ENCODE peak calls at places on chromosome 12, in six cellular contexts. S, W, M, L, Z and H are unnamed samples.

GRCh38 chr12:100959481-100959880 is 164.9 kb downstream of the ANO4 start:
- DNase-seq in W (no peak), Z (no peak), S (no peak), M (peak), L (no peak), H (peak)

GRCh38 chr12:47028981-47029708 is 50.3 kb upstream of the PCED1B start:
- DNase-seq in Z (no peak), W (no peak), L (no peak), S (no peak), M (no peak), H (no peak)

GRCh38 chr12:103924761-103925641 is 5.2 kb upstream of the HSP90B1 start:
- DNase-seq in Z (no peak), S (no peak), M (peak), L (no peak), W (no peak), H (peak)

GRCh38 chr12:6551496-6552139 is 4.2 kb downstream of the IFFO1 start:
- DNase-seq in L (no peak), S (no peak), Z (no peak), W (no peak), M (peak), H (peak)

GRCh38 chr12:88529531-88530488 is 50.5 kb downstream of the KITLG start:
- DNase-seq in W (no peak), L (no peak), S (no peak), M (no peak), Z (no peak), H (no peak)

GRCh38 chr12:31324845-31325523 is 966 bp downstream of the SINHCAF start:
- DNase-seq in L (no peak), W (no peak), M (peak), S (peak), Z (peak), H (peak)

GRCh38 chr12:71152838-71153237 is 5.0 kb downstream of the TSPAN8 start:
- DNase-seq in W (no peak), S (no peak), Z (no peak), M (no peak), L (no peak), H (peak)

GRCh38 chr12:47114481-47114892 is 34.7 kb upstream of the AMIGO2 start:
- DNase-seq in S (no peak), M (no peak), Z (no peak), L (no peak), W (no peak), H (no peak)

GRCh38 chr12:6603095-6603567 is 4.0 kb downstream of the CHD4 start:
- DNase-seq in Z (no peak), M (peak), L (no peak), S (no peak), W (peak), H (peak)

GRCh38 chr12:117039891-117040309 is 59.3 kb downstream of the TESC start:
- DNase-seq in W (no peak), Z (no peak), L (no peak), S (no peak), M (no peak), H (no peak)

GRCh38 chr12:64900540-64900939 is 76.1 kb downstream of the TBC1D30 start:
- DNase-seq in Z (no peak), W (no peak), L (no peak), M (peak), S (no peak), H (no peak)

GRCh38 chr12:124994435-124994975 is 1.1 kb downstream of the BRI3BP start:
- DNase-seq in W (no peak), L (no peak), Z (no peak), S (no peak), M (no peak), H (no peak)

GRCh38 chr12:91349451-91349850 is 166.8 kb upstream of the DCN start:
- DNase-seq in S (no peak), M (peak), Z (no peak), L (no peak), W (no peak), H (no peak)

GRCh38 chr12:57549909-57550627 is at the start of gene KIF5A:
- DNase-seq in Z (peak), S (peak), L (no peak), W (peak), M (no peak), H (no peak)

GRCh38 chr12:6292606-6293005 is 17.9 kb upstream of the PLEKHG6 start:
- DNase-seq in W (no peak), L (no peak), Z (peak), S (no peak), M (peak), H (peak)

GRCh38 chr12:72133497-72134055 is 138.6 kb upstream of the TRHDE start:
- DNase-seq in W (peak), S (no peak), M (peak), Z (no peak), L (no peak), H (no peak)

GRCh38 chr12:83102499-83102898 is 415.8 kb downstream of the TMTC2 start:
- DNase-seq in M (peak), W (no peak), L (no peak), Z (no peak), S (no peak), H (peak)

GRCh38 chr12:29612912-29613311 is 115.4 kb upstream of the OVCH1 start:
- DNase-seq in M (no peak), W (no peak), S (no peak), L (no peak), Z (no peak), H (no peak)

GRCh38 chr12:25585021-25585523 is 32.0 kb upstream of the LMNTD1 start:
- DNase-seq in M (peak), Z (no peak), S (no peak), L (no peak), W (no peak), H (no peak)

GRCh38 chr12:117361312-117361670 is at the start of gene NOS1:
- DNase-seq in L (no peak), Z (no peak), W (no peak), M (no peak), S (no peak), H (no peak)

GRCh38 chr12:124454735-124455134 is 112.7 kb downstream of the NCOR2 start:
- DNase-seq in L (no peak), S (no peak), W (no peak), M (no peak), Z (no peak), H (peak)

GRCh38 chr12:90959538-90960139 is 4.7 kb upstream of the CCER1 start:
- DNase-seq in M (peak), S (peak), W (no peak), L (no peak), Z (peak), H (peak)

GRCh38 chr12:107318804-107319535 is 225.6 kb upstream of the CRY1 start:
- DNase-seq in S (peak), W (peak), Z (peak), M (peak), L (no peak), H (peak)

DNA sequence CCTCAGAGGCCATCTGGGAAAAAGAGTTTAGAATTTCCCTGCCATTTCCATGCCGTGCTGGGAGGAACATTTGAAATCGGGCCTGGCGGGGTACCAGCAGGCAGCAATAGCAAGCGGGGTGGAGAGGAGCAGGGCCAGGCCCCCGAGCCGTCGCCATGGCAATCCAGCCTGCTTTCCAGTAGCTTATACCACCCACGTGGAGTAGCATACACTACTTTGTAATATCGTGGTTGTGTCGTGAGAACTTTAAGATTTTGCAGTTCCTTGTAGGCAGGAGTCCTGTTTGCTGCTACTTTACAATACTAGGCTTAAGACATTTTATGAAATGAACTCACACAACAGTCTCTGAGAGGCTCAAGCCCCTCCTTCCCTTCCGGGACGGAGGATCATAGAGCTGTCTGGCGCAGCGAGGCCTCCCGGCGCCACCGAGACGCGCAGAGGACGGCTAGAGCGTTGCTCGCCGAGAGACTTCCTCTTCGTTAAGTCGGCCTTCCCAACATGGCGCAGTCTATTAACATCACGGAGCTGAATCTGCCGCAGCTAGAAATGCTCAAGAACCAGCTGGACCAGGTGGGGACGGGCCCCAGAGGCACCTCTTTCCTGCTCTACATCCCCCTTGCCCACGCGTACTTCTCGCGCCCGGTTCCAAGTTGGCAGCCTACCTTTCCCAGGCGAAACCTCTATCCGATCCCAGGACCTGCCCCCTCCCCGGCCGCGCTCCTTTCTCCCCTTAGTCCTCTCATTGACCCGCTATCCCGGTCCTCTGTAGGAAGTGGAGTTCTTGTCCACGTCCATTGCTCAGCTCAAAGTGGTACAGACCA is at the start of gene PFDN5:
- DNase-seq in Z (peak), M (peak), S (peak), W (peak), L (peak), H (peak)
- H2AK5ac ChIP-seq in Z (peak), M (peak), S (peak), W (no peak), L (peak), H (no peak)

DNA sequence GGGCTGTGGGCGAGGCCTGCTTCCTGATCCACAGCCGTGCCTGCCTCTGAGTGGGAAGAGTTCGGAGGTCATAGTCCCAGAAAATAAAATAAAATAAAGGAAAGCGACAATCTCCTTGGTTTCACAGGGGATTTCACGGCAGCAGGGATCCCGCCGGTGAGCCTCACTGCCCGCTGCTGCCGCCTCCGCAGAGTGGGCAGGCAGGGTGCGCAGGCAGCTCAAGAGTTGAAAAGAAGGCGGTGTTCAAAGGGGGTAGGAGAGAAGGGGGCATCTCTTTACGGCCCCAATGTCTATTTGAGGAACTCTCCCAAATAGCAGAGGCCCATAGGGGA is 3.1 kb upstream of the HOXC9 start:
- DNase-seq in Z (no peak), L (no peak), M (no peak), S (no peak), W (no peak), H (no peak)
- H3K27ac ChIP-seq in Z (no peak), L (no peak), M (no peak), S (no peak), W (no peak), H (peak)

DNA sequence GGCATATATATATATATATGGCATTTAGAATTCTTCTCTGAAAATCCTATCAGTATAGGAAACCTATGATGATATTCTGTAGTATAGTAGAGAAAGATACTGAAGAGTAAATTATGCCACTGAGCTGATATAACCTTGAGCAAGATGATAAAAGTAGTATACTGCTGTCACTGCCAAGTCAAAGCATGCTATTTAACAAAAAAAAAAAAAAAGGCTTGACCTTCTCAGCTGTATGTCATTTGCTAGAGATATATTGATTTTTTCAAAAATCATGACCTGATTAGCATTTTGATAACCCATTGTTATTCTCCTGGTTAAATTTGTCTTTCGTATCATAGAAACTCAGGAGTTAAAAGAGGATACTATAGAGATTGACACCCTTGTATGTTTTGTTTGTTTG is 299.4 kb downstream of the ADAMTS20 start:
- DNase-seq in Z (no peak), W (no peak), L (no peak), M (no peak), S (no peak), H (no peak)
- H3K14ac ChIP-seq in Z (no peak), W (no peak), L (no peak), M (no peak), S (no peak), H (no peak)

GRCh38 chr12:108561852-108562347 is 496 bp upstream of the ISCU start:
- DNase-seq in W (no peak), Z (no peak), S (no peak), M (no peak), L (no peak), H (no peak)

GRCh38 chr12:108562348-108563134 is at the start of gene ISCU:
- DNase-seq in S (peak), W (peak), M (peak), L (peak), Z (peak), H (peak)

GRCh38 chr12:108560321-108560721 is 652 bp downstream of the SART3 start:
- DNase-seq in Z (no peak), W (no peak), S (no peak), M (peak), L (no peak), H (peak)

GRCh38 chr12:108559748-108560147 is 1.2 kb downstream of the SART3 start:
- DNase-seq in L (no peak), M (no peak), S (no peak), Z (no peak), W (no peak), H (no peak)

GRCh38 chr12:108560752-108561719 is at the start of gene SART3:
- DNase-seq in S (peak), L (peak), W (peak), M (peak), Z (peak), H (peak)
- H2AK5ac ChIP-seq in S (peak), L (peak), W (no peak), M (peak), Z (peak), H (peak)

DNA sequence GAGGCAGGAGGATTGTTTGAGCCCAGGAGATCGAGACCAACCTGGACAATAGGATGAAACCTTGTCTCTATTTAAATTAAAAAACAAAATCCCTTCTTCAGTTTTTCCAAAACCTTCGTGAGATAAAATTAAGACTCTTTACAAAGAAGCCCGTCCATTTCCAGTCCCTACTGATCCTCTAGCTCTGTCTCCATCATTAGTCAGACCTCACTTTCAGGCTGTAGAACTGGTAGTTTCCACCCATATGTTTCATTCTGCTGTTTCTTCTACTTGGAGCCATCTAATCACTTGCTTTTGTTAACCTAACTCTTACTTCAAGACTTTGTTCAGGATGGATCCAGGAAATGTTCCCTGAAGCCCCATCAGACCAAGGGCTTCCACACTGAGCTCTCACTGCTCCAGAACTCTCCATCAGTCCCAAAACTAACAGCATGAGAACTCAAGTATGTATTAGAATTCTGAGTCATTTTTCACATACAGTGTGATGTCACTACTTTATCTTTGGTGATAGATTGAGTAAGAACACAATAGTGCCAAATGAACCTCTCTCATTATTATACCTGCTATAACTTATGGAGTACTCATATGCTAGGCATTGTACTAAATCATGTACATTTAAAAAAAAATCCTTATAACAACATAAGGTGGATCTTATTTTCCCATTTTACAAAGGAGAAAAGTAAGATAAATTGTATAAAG is 90.8 kb downstream of the PRICKLE1 start:
- DNase-seq in W (no peak), L (no peak), Z (no peak), S (no peak), M (peak), H (no peak)
- H3K27ac ChIP-seq in W (no peak), L (no peak), Z (no peak), S (no peak), M (no peak), H (no peak)

DNA sequence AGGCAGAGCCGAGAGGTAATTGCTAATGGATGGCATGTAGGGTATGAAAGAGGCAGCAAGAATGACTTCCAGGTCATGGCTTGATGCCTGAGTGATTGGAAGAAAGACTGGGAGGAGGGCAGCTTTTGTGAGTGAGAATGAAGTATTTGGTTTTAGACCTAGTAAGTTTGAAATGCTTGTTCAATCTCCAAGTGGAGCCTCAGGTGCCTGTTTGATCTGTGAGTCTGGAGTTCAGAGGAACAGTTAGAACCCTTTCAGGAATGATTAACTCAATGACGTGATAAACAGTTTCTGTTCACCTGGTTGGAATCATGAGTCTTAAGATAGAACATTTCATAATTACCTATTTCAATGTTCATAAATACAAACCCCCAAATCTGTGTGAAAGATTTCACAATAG is 10.4 kb downstream of the KCNJ8 start:
- DNase-seq in W (no peak), Z (no peak), S (no peak), L (no peak), M (no peak), H (no peak)
- H3K14ac ChIP-seq in W (no peak), Z (no peak), S (no peak), L (no peak), M (no peak), H (no peak)

DNA sequence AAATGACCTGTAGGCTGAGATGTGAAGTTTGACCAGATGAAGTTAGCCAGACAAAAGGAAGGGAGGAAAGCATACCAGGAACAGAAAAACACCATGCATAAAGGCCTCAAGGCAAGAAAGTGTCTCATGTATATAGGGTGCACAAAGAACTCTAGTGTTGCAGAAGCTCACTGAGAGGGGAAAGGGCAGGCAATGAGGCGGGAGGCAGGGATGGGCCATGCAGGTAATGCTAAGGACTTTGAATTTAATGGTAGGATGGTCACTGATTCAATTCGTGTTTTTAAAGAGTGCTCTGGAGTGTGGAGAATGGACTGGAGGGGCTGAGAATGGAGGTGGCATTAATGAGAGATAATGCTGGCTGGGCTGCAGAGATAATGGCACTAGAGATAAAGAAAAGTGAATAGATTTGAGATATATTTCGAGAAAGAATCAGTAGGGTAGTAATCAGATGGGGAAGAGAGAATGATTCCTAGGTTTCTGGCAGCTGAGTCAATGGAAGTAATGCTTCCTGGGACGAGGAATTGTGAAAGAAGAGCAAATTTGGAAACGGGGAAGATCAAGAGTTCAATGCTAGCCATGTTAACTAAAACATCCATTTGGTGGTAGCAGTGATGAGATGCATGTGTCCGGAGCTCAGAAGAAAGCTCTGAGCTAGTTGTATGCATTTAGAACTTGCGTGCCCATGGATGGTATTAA is 43.1 kb downstream of the LIMA1 start:
- DNase-seq in Z (no peak), W (no peak), M (no peak), L (no peak), S (no peak), H (no peak)
- H2AK5ac ChIP-seq in Z (no peak), W (no peak), M (peak), L (no peak), S (no peak), H (peak)

GRCh38 chr12:89863968-89864367 is 155.3 kb upstream of the ATP2B1 start:
- DNase-seq in L (no peak), M (no peak), Z (no peak), W (no peak), S (no peak), H (no peak)

GRCh38 chr12:89861086-89861485 is 152.4 kb upstream of the ATP2B1 start:
- DNase-seq in S (no peak), W (no peak), Z (no peak), M (peak), L (no peak), H (peak)

GRCh38 chr12:89862511-89863331 is 154.1 kb upstream of the ATP2B1 start:
- DNase-seq in M (no peak), Z (no peak), S (no peak), W (no peak), L (no peak), H (peak)

GRCh38 chr12:89864419-89864818 is 155.8 kb upstream of the ATP2B1 start:
- DNase-seq in S (no peak), M (no peak), W (no peak), L (no peak), Z (no peak), H (peak)

DNA sequence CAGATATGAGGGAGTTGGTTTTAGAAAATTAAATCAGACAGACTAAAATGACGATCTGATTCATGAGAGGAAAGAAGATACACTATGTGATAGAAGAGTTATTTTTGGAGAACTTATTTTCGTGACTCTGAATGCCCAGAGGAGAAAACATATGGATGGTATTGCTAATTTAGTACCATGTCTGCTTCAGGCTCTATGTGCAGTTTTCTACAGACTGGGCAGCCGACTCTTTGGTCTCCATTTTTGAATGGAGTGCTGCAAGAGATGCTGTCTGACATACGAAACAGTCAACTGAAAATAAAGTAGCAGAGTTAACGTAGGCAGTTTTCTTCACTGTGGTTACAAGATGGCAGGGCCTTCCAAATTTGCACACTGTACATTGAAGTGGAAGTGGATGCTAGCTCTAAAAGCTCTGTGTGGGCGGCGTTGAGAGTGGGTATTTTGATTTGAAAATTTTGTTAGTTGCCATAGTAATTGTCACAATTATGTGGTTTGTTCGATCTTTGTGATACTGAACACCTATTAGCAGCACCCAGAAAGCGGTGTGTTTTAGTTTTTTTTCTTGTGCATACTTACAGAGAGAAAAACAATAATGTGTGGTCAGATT is 154.8 kb upstream of the ATP2B1 start:
- DNase-seq in Z (no peak), L (no peak), W (no peak), M (no peak), S (no peak), H (no peak)
- H3K27ac ChIP-seq in Z (peak), L (no peak), W (no peak), M (no peak), S (no peak), H (no peak)